ENCODE peak calls at places on chromosome 7, in six cellular contexts. Z, J, V, U, I and M are unnamed samples. For H3K9me3, the result is how much of the 10 kb centered on the place peaks cover.

GRCh38 chr7:102248081-102248455 is 38.6 kb upstream of the SH2B2 start:
- DNase-seq in J (no peak), I (no peak), V (no peak), U (no peak), Z (no peak), M (no peak)

GRCh38 chr7:24505968-24506367 is 67.3 kb upstream of the PALS2 start:
- DNase-seq in U (no peak), V (no peak), Z (no peak), I (no peak), J (no peak), M (no peak)

GRCh38 chr7:135186841-135187253 is 16.3 kb upstream of the CYREN start:
- DNase-seq in Z (no peak), J (no peak), V (no peak), U (no peak), I (no peak), M (no peak)

GRCh38 chr7:5248201-5248885 is 34.4 kb upstream of the SLC29A4 start:
- DNase-seq in Z (no peak), V (no peak), I (peak), J (peak), U (no peak), M (peak)

GRCh38 chr7:4288791-4289190 is 393.3 kb upstream of the FOXK1 start:
- DNase-seq in J (no peak), Z (no peak), I (no peak), V (no peak), U (no peak), M (no peak)

GRCh38 chr7:40843338-40844026 is 708.7 kb downstream of the SUGCT start:
- DNase-seq in J (no peak), I (no peak), Z (no peak), V (no peak), U (no peak), M (no peak)

GRCh38 chr7:117875566-117875965 is 2.3 kb upstream of the CTTNBP2 start:
- DNase-seq in I (peak), J (peak), V (no peak), Z (no peak), U (no peak), M (no peak)

GRCh38 chr7:148402159-148402558 is 188.4 kb upstream of the C7orf33 start:
- DNase-seq in V (no peak), J (no peak), I (no peak), Z (no peak), U (no peak), M (no peak)

GRCh38 chr7:100374601-100375000 is 1.3 kb downstream of the PILRA start:
- DNase-seq in Z (no peak), V (no peak), U (no peak), J (no peak), I (no peak), M (peak)

GRCh38 chr7:110779313-110779712 is 311.6 kb upstream of the LRRN3 start:
- DNase-seq in V (no peak), Z (no peak), I (no peak), J (no peak), U (no peak), M (no peak)

GRCh38 chr7:108311446-108312168 is 144.6 kb downstream of the NRCAM start:
- DNase-seq in I (no peak), J (no peak), Z (no peak), U (no peak), V (no peak), M (no peak)

GRCh38 chr7:101555921-101556275 is 73.2 kb downstream of the MYL10 start:
- DNase-seq in I (peak), J (no peak), V (no peak), U (no peak), Z (no peak), M (no peak)

GRCh38 chr7:29254663-29255062 is 60.1 kb downstream of the CHN2 start:
- DNase-seq in Z (no peak), V (no peak), J (no peak), I (no peak), U (no peak), M (no peak)

GRCh38 chr7:44217133-44217714 is 16.4 kb downstream of the YKT6 start:
- DNase-seq in J (no peak), V (no peak), U (no peak), I (no peak), Z (no peak), M (no peak)

GRCh38 chr7:40827217-40828085 is 692.6 kb downstream of the SUGCT start:
- DNase-seq in U (no peak), I (no peak), J (peak), Z (no peak), V (no peak), M (peak)

GRCh38 chr7:124042826-124043225 is 10.0 kb upstream of the TMEM229A start:
- DNase-seq in I (no peak), U (no peak), J (no peak), V (no peak), Z (no peak), M (no peak)

GRCh38 chr7:1669954-1670893 is at the start of gene ELFN1:
- DNase-seq in Z (no peak), I (peak), J (peak), U (no peak), V (peak), M (peak)

GRCh38 chr7:30135551-30136271 is 925 bp downstream of the MTURN start:
- DNase-seq in Z (no peak), I (peak), V (peak), J (peak), U (peak), M (peak)

GRCh38 chr7:154353385-154353784 is 301.2 kb downstream of the DPP6 start:
- DNase-seq in V (no peak), J (no peak), Z (no peak), I (no peak), U (no peak), M (no peak)

GRCh38 chr7:140058517-140058916 is 4.2 kb downstream of the PARP12 start:
- DNase-seq in J (no peak), V (no peak), I (no peak), Z (no peak), U (no peak), M (no peak)

GRCh38 chr7:25727446-25727845 is 424.6 kb upstream of the NFE2L3 start:
- DNase-seq in J (no peak), U (no peak), I (no peak), V (no peak), Z (no peak), M (no peak)

GRCh38 chr7:151454932-151455530 is 15.1 kb upstream of the CRYGN start:
- DNase-seq in I (peak), V (no peak), U (no peak), J (no peak), Z (no peak), M (no peak)

GRCh38 chr7:3942778-3943177 is 641.7 kb downstream of the SDK1 start:
- DNase-seq in Z (no peak), I (no peak), V (no peak), J (no peak), U (no peak), M (no peak)

GRCh38 chr7:79282051-79282694 is 171.3 kb downstream of the MAGI2 start:
- DNase-seq in Z (no peak), U (peak), I (no peak), V (no peak), J (peak), M (no peak)

GRCh38 chr7:38142736-38143135 is 35.3 kb upstream of the STARD3NL start:
- DNase-seq in Z (no peak), U (no peak), V (no peak), J (no peak), I (no peak), M (no peak)

GRCh38 chr7:67947651-67948050 is 951.0 kb downstream of the TYW1 start:
- DNase-seq in I (no peak), Z (no peak), V (no peak), U (no peak), J (no peak), M (no peak)

GRCh38 chr7:66912195-66912594 is 8.8 kb upstream of the TMEM248 start:
- DNase-seq in J (no peak), Z (no peak), V (no peak), I (no peak), U (no peak), M (no peak)

GRCh38 chr7:50164552-50165220 is 71.6 kb upstream of the ZPBP start:
- DNase-seq in Z (no peak), V (no peak), I (no peak), U (no peak), J (no peak), M (no peak)

GRCh38 chr7:112162161-112163020 is 43.8 kb downstream of the DOCK4 start:
- DNase-seq in V (no peak), I (peak), J (peak), Z (no peak), U (peak), M (peak)

GRCh38 chr7:98354511-98355249 is 46.2 kb downstream of the BAIAP2L1 start:
- DNase-seq in Z (no peak), I (no peak), V (no peak), U (peak), J (peak), M (no peak)

GRCh38 chr7:27295236-27295635 is 52.6 kb downstream of the EVX1 start:
- DNase-seq in U (no peak), J (no peak), V (no peak), Z (no peak), I (no peak), M (no peak)

GRCh38 chr7:116122972-116123595 is 87.3 kb upstream of the TES start:
- DNase-seq in J (peak), U (peak), I (no peak), V (no peak), Z (no peak), M (no peak)

GRCh38 chr7:157875230-157876179 is 538.7 kb downstream of the DNAJB6 start:
- DNase-seq in U (peak), J (peak), V (no peak), I (no peak), Z (no peak), M (peak)

GRCh38 chr7:157874208-157874816 is 537.5 kb downstream of the DNAJB6 start:
- DNase-seq in U (no peak), V (no peak), J (no peak), Z (no peak), I (no peak), M (no peak)

GRCh38 chr7:157877298-157877840 is 540.6 kb downstream of the DNAJB6 start:
- DNase-seq in U (no peak), Z (no peak), V (no peak), J (no peak), I (no peak), M (no peak)

GRCh38 chr7:157874870-157875229 is 538.0 kb downstream of the DNAJB6 start:
- DNase-seq in J (no peak), I (no peak), U (no peak), Z (no peak), V (no peak), M (no peak)

DNA sequence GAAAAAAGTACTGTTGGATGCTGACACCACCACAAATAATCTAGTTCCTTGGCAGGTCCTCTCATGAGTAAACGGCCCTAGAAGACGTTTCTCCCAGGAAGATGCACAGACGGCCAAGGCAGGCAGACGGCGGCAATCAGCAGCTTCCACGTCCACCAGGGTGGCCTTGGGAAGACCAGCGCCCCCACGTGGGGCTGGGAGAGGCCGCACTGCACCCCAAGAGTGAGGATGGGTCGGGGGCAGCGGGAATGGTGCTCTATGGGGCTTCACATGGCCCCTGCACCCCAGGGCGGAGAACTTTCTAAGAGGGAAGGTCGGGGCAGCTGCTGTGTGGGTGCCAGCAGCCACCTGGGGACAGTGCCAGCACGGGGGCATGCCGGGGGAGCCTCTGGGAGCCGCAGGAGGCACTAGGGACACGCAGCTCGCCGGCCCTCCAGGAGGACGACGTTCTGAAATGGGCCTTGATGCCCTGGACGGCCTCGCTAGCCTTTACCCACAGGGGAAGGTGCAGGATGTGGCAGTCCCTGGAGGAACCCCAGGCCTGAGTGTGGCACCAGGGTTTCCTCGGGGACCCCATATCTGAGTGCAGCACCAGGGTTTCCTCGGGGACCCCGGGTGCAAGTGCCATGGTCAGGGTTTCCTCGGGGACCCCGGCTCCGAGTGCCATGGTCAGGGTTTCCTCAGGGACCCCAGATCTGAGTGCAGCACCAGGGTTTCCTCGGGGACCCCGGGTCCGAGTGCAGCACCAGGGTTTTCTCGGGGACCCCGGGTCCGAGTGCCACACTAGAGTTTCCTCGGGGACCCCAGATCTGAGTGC is 539.9 kb downstream of the DNAJB6 start:
- DNase-seq in U (no peak), J (no peak), V (no peak), I (no peak), Z (no peak), M (no peak)
- H3K9me3 ChIP-seq in U (under half), J (under half), V (under half), I (under half), Z (under half), M (under half)

GRCh38 chr7:158246960-158247673 is 340.5 kb downstream of the PTPRN2 start:
- DNase-seq in Z (no peak), J (no peak), I (no peak), V (no peak), U (no peak), M (peak)
- H3K9me3 ChIP-seq in Z (under half), J (under half), I (under half), V (under half), U (under half), M (under half)

DNA sequence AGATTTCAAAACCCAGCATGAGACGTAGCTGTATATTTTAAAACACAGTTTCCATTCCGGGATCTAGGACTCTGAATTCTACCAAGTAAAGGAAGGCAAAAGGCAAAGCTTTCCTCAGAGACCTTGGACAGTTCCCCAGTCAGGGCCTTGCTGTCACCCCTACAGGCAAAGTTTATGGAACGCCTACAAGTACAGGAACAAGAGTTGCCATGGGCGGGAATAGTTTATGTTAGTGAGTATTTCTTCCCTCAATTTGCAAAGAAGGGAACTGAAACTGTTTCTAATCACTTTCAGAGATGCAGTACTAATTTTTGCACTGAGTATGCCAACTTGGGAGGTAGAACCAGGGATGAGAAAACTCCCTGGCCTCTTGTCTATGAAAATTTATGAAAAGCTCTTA is 68.2 kb upstream of the LRGUK start:
- DNase-seq in V (no peak), I (no peak), Z (no peak), J (no peak), U (no peak), M (no peak)
- H3K9me3 ChIP-seq in V (under half), I (under half), Z (under half), J (under half), U (under half), M (under half)

GRCh38 chr7:255721-256361 is 34.1 kb upstream of the FOXL3 start:
- DNase-seq in J (no peak), I (no peak), Z (no peak), V (peak), U (no peak), M (peak)
- H3K9me3 ChIP-seq in J (under half), I (under half), Z (under half), V (under half), U (under half), M (under half)

DNA sequence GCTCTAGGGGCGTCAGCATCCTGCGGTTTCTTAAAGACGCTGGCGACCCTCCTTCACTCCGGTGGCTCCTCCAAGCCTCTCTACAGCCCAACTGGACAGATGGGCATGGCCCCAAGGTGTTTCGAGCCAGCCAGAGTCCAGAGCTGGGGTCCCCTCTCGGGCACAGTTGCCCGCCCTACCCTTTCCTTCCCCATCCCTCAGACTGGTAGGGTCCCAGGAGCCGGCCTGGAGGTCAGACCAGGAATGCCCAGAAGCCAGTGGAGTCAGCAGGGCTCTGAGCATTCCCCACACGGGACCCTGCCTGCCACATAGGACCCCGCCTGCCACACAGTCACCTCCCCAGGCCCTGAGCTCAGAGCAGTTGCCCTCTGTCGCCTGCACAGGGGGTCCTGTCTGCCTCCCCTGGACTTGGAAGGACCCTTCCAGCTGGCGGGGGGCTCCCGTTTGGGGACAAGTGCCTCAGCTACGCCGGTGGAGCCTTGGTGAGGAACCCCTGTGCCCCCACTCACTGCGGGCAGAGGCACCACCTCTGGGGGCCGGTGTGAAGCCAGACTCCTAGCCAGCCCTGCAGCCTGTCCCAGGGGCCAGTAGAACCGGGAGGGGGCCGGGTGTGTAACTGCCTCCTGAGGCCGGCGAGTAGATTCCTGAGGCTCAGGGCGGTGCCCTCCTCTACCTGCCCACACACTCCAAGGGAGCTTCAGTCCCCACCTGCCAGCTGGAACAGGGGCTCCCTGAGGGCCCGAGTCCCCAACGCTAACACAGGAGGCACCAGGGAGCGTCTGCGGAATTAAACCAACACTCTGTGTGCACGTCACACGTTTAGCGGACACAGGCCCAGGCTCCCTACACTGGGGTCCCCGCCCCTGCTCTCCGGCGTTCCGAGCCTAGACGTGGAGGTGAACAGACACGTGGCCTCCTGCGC is 19.4 kb upstream of the PDGFA start:
- DNase-seq in U (no peak), V (peak), I (no peak), Z (no peak), J (peak), M (no peak)
- H3K9me3 ChIP-seq in U (under half), V (under half), I (under half), Z (under half), J (under half), M (under half)

GRCh38 chr7:72087926-72088325 is 324.2 kb downstream of the CALN1 start:
- DNase-seq in Z (no peak), J (no peak), I (no peak), V (no peak), U (no peak), M (no peak)

GRCh38 chr7:72092769-72093168 is 319.4 kb downstream of the CALN1 start:
- DNase-seq in Z (no peak), U (no peak), I (no peak), J (no peak), V (no peak), M (no peak)
- H3K9me3 ChIP-seq in Z (under half), U (under half), I (under half), J (under half), V (under half), M (under half)

DNA sequence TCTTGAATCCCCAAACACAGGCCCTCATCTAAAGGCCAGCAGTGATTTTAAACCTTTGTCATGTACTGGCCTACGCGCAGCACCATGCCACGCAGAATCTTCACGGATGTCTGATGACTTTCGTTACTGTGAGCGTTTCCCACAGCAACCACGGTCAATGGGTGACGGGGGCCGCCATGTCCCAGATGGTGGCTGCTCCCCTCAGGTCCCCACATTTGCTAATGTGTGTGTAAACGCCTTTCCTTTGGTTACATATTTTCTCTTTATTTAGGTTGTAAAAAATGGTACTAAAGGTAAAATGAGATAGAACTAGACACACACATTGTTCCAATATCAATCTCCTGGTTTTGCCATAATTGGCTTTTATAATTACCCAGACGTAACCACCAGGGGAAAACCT is 551.8 kb downstream of the DNAJB6 start:
- DNase-seq in Z (no peak), J (no peak), I (no peak), U (no peak), V (no peak), M (no peak)
- H3K9me3 ChIP-seq in Z (under half), J (under half), I (under half), U (under half), V (under half), M (under half)

GRCh38 chr7:121504478-121504877 is 108.4 kb upstream of the FAM3C start:
- DNase-seq in I (peak), J (peak), U (peak), V (no peak), Z (no peak), M (no peak)
- H3K9me3 ChIP-seq in I (under half), J (under half), U (under half), V (under half), Z (under half), M (under half)